ENCODE peak calls at places on chromosome 14, in four cellular contexts. G, K, N and L are unnamed samples.

GRCh38 chr14:96246535-96246839 is 9.5 kb upstream of the BDKRB1 start:
- DNase-seq in N (no peak), G (no peak), K (peak; percentile 98), L (peak; percentile 90)

GRCh38 chr14:26738571-26738970 is 140.7 kb upstream of the NOVA1 start:
- DNase-seq in N (no peak), G (no peak), K (no peak), L (no peak)

GRCh38 chr14:94317259-94317658 is 5.9 kb downstream of the SERPINA6 start:
- DNase-seq in K (no peak), G (no peak), N (no peak), L (no peak)

GRCh38 chr14:33736299-33736698 is 214.6 kb downstream of the EGLN3 start:
- DNase-seq in G (no peak), K (no peak), N (no peak), L (no peak)

GRCh38 chr14:73457050-73457934 is 1.1 kb downstream of the NUMB start:
- DNase-seq in G (no peak), K (peak; percentile 14), N (no peak), L (no peak)

GRCh38 chr14:86673523-86673969 is 1143.6 kb downstream of the FLRT2 start:
- DNase-seq in G (no peak), K (no peak), N (no peak), L (no peak)

GRCh38 chr14:55605793-55606192 is 25.8 kb downstream of the KTN1 start:
- DNase-seq in K (no peak), G (no peak), N (no peak), L (no peak)

GRCh38 chr14:59123975-59124374 is 64.5 kb upstream of the DAAM1 start:
- DNase-seq in N (no peak), K (no peak), G (no peak), L (peak; percentile 11)

GRCh38 chr14:73786942-73787759 is 64.5 kb upstream of the PTGR2 start:
- DNase-seq in K (no peak), G (no peak), N (peak; percentile 53), L (no peak)

GRCh38 chr14:62662811-62663477 is 382.3 kb downstream of the KCNH5 start:
- DNase-seq in N (no peak), G (no peak), K (no peak), L (no peak)

GRCh38 chr14:102258136-102258535 is 46.8 kb downstream of the MOK start:
- DNase-seq in G (no peak), K (no peak), N (no peak), L (no peak)

GRCh38 chr14:51533160-51533559 is 118.5 kb upstream of the FRMD6 start:
- DNase-seq in N (no peak), G (no peak), K (peak; percentile 78), L (no peak)

GRCh38 chr14:75422169-75422568 is 5.7 kb upstream of the JDP2 start:
- DNase-seq in N (peak; percentile 10), G (no peak), K (peak; percentile 62), L (no peak)

GRCh38 chr14:60485057-60485599 is 735 bp downstream of the C14orf39 start:
- DNase-seq in K (no peak), N (no peak), G (no peak), L (no peak)

GRCh38 chr14:100532916-100533630 is 54.1 kb downstream of the BEGAIN start:
- DNase-seq in G (no peak), K (peak; percentile 8), N (no peak), L (no peak)

GRCh38 chr14:53338192-53338591 is 185.1 kb upstream of the DDHD1 start:
- DNase-seq in K (no peak), N (no peak), G (no peak), L (no peak)

GRCh38 chr14:55864890-55865655 is 253.1 kb upstream of the PELI2 start:
- DNase-seq in N (no peak), G (no peak), K (no peak), L (no peak)

GRCh38 chr14:99758121-99758871 is 34.9 kb upstream of the EML1 start:
- DNase-seq in G (no peak), N (no peak), K (peak; percentile 97), L (peak; percentile 76)

GRCh38 chr14:74429221-74429691 is 3.2 kb upstream of the SYNDIG1L start:
- DNase-seq in N (no peak), K (no peak), G (no peak), L (no peak)